ENCODE peak calls at places on chromosomes 6 and 20, in eight cellular contexts. B is NCI-H774; A is H7; T is tibial artery; M is GM19239; N is H1; C is neural crest cell; F is activated CD4-positive, CD25-positive, alpha-beta regulatory T cell. Z is an unnamed sample.

GRCh38 chr6:134310206-134310605 is 7.7 kb downstream of the SGK1 start:
- DNase-seq in C (no peak), B (no peak), F (no peak), T (no peak), M (no peak), A (no peak), N (no peak), Z (no peak)

GRCh38 chr20:47019106-47019824 is 124.6 kb downstream of the EYA2 start:
- DNase-seq in F (no peak), T (no peak), A (no peak), M (no peak), N (no peak), C (no peak), B (no peak), Z (no peak)

GRCh38 chr20:23141450-23142161 is 55.5 kb upstream of the CD93 start:
- DNase-seq in A (no peak), M (no peak), F (no peak), T (peak), N (no peak), C (no peak), B (no peak), Z (no peak)

GRCh38 chr6:20509211-20509610 is 25.0 kb upstream of the CDKAL1 start:
- DNase-seq in N (no peak), M (no peak), C (no peak), B (no peak), T (no peak), F (no peak), A (no peak), Z (no peak)

GRCh38 chr20:62025832-62026563 is 39.7 kb downstream of the TAF4 start:
- DNase-seq in A (no peak), F (no peak), B (no peak), N (no peak), M (no peak), C (no peak), T (no peak), Z (no peak)

GRCh38 chr6:41602864-41603608 is 35.2 kb upstream of the MDFI start:
- DNase-seq in A (peak), M (peak), B (peak), C (peak), F (peak), T (peak), N (peak), Z (peak)

GRCh38 chr20:51966296-51966971 is 164.1 kb upstream of the SALL4 start:
- DNase-seq in B (peak), T (no peak), M (peak), F (no peak), C (peak), A (peak), N (peak), Z (peak)

GRCh38 chr20:44637490-44638372 is 13.8 kb downstream of the ADA start:
- DNase-seq in C (no peak), N (no peak), M (no peak), T (peak), A (no peak), F (no peak), B (no peak), Z (no peak)

GRCh38 chr20:52490715-52491430 is 299.3 kb upstream of the ZFP64 start:
- DNase-seq in C (no peak), N (no peak), F (no peak), M (no peak), B (no peak), T (no peak), A (no peak), Z (no peak)

GRCh38 chr20:59177266-59178250 is 13.9 kb downstream of the ZNF831 start:
- DNase-seq in A (no peak), F (no peak), C (no peak), N (no peak), B (no peak), T (peak), M (peak), Z (no peak)

GRCh38 chr6:88165877-88166492 is at the start of gene CNR1:
- DNase-seq in T (peak), N (no peak), F (no peak), A (peak), M (no peak), B (peak), C (peak), Z (peak)

GRCh38 chr6:113936093-113936934 is 34.6 kb downstream of the HDAC2 start:
- DNase-seq in C (peak), T (no peak), B (peak), F (no peak), N (no peak), M (no peak), A (peak), Z (peak)

GRCh38 chr6:13488015-13488895 is 855 bp upstream of the GFOD1 start:
- DNase-seq in N (no peak), M (no peak), F (no peak), T (peak), C (peak), A (peak), B (no peak), Z (no peak)